ENCODE peak calls at places on chromosome X, in five cellular contexts. W is cardiac muscle cell, I is coronary artery, O is SJSA1, K is sigmoid colon. Y is an unnamed sample.

GRCh38 chrX:136199365-136199764 is 51.8 kb downstream of the MAP7D3 start:
- DNase-seq in W (no peak), O (no peak), K (no peak), I (no peak), Y (no peak)

GRCh38 chrX:32591589-32591988 is 619.8 kb downstream of the DMD start:
- DNase-seq in I (no peak), K (no peak), W (no peak), O (no peak), Y (no peak)

GRCh38 chrX:38205037-38205436 is 15.6 kb downstream of the SRPX start:
- DNase-seq in K (no peak), O (no peak), I (no peak), W (no peak), Y (no peak)

GRCh38 chrX:123171781-123172180 is 12.3 kb upstream of the GRIA3 start:
- DNase-seq in O (no peak), K (no peak), I (no peak), W (peak; percentile 18), Y (no peak)

GRCh38 chrX:110287605-110288004 is 30.3 kb downstream of the AMMECR1 start:
- DNase-seq in W (peak; percentile 41), I (no peak), K (no peak), O (no peak), Y (no peak)

GRCh38 chrX:63747331-63747730 is 37.7 kb downstream of the ARHGEF9 start:
- DNase-seq in K (no peak), I (no peak), W (peak; percentile 68), O (no peak), Y (no peak)

GRCh38 chrX:13010546-13010945 is 33.9 kb downstream of the FAM9C start:
- DNase-seq in K (no peak), O (no peak), I (no peak), W (no peak), Y (no peak)

GRCh38 chrX:129566081-129566480 is 26.0 kb downstream of the OCRL start:
- DNase-seq in O (no peak), W (peak; percentile 56), K (no peak), I (no peak), Y (no peak)

GRCh38 chrX:63349307-63349706 is 1.8 kb downstream of the SPIN4 start:
- DNase-seq in I (no peak), K (no peak), W (peak; percentile 2), O (peak; percentile 5), Y (no peak)

GRCh38 chrX:73262991-73263390 is 48.3 kb upstream of the NAP1L2 start:
- DNase-seq in O (no peak), W (no peak), K (no peak), I (no peak), Y (no peak)

GRCh38 chrX:104330966-104331365 is 76.2 kb upstream of the ESX1 start:
- DNase-seq in K (no peak), W (peak; percentile 31), I (no peak), O (peak; percentile 84), Y (no peak)

GRCh38 chrX:48776818-48777439 is 9.5 kb upstream of the GATA1 start:
- DNase-seq in K (no peak), I (no peak), W (no peak), O (no peak), Y (no peak)

GRCh38 chrX:69116077-69116476 is 49.2 kb downstream of the PJA1 start:
- DNase-seq in K (no peak), O (no peak), W (no peak), I (no peak), Y (peak; percentile 90)

GRCh38 chrX:63930140-63930539 is 145.1 kb upstream of the ARHGEF9 start:
- DNase-seq in O (no peak), I (no peak), W (no peak), K (no peak), Y (no peak)

GRCh38 chrX:152819271-152819670 is 11.3 kb downstream of the CETN2 start:
- DNase-seq in K (no peak), W (peak; percentile 15), I (no peak), O (no peak), Y (no peak)

GRCh38 chrX:46918434-46918833 is 6.2 kb downstream of the JADE3 start:
- DNase-seq in I (no peak), O (no peak), W (no peak), K (no peak), Y (no peak)

GRCh38 chrX:2921193-2921592 is 7.9 kb downstream of the ARSD start:
- DNase-seq in W (no peak), I (no peak), O (no peak), K (no peak), Y (no peak)

GRCh38 chrX:68692651-68693050 is 45.2 kb downstream of the STARD8 start:
- DNase-seq in O (no peak), K (no peak), I (no peak), W (no peak), Y (no peak)

GRCh38 chrX:109797311-109797975 is 64.4 kb upstream of the ACSL4 start:
- DNase-seq in W (no peak), O (no peak), K (no peak), I (no peak), Y (no peak)

GRCh38 chrX:151073767-151074166 is 90.6 kb downstream of the HMGB3 start:
- DNase-seq in I (no peak), K (no peak), O (no peak), W (no peak), Y (no peak)

Y was measured in RWPE2.